ENCODE peak calls at places on chromosomes 1 and 21, in nine cellular contexts. V is transverse colon, D is breast epithelium, Y is body of pancreas, B is testis, L is IMR-90, W is ovary, E is tibial nerve, M is stomach. S is an unnamed sample.

GRCh38 chr1:239058190-239058589 is 328.2 kb upstream of the CHRM3 start:
- DNase-seq in V (no peak), E (no peak), M (no peak), L (no peak), W (no peak), D (no peak), B (no peak), Y (no peak), S (no peak)

GRCh38 chr1:227174136-227174535 is 144.2 kb downstream of the CDC42BPA start:
- DNase-seq in V (no peak), D (no peak), Y (no peak), M (no peak), B (no peak), E (no peak), L (peak; percentile 70), W (no peak), S (no peak)

GRCh38 chr1:32273389-32274208 is 18.3 kb upstream of the HDAC1 start:
- DNase-seq in B (no peak), D (no peak), L (peak; percentile 9), V (peak; percentile 51), Y (no peak), M (peak; percentile 46), E (no peak), W (no peak), S (no peak)

GRCh38 chr1:161099090-161099802 is 1.1 kb downstream of the KLHDC9 start:
- DNase-seq in L (no peak), B (no peak), W (no peak), Y (no peak), E (no peak), V (no peak), M (no peak), D (no peak), S (no peak)

GRCh38 chr21:24941316-24942185 is 665.7 kb downstream of the MRPL39 start:
- DNase-seq in E (no peak), W (peak; percentile 29), B (no peak), Y (no peak), M (peak; percentile 55), D (no peak), V (no peak), L (no peak), S (no peak)

GRCh38 chr1:1906185-1907097 is 8.6 kb upstream of the CALML6 start:
- DNase-seq in D (peak; percentile 72), W (peak; percentile 80), V (peak; percentile 89), L (peak; percentile 75), M (peak; percentile 89), Y (peak; percentile 82), B (peak; percentile 90), E (peak; percentile 69), S (peak; percentile 82)

GRCh38 chr1:156816561-156817328 is at the start of gene SH2D2A:
- DNase-seq in V (peak; percentile 72), M (peak; percentile 65), B (peak; percentile 42), L (peak; percentile 41), E (no peak), W (no peak), Y (no peak), D (peak; percentile 53), S (no peak)

GRCh38 chr1:245380790-245381535 is 226.2 kb downstream of the KIF26B start:
- DNase-seq in W (no peak), L (no peak), M (no peak), V (no peak), E (no peak), B (no peak), D (no peak), Y (no peak), S (no peak)

GRCh38 chr1:233859446-233859845 is 45.0 kb upstream of the SLC35F3 start:
- DNase-seq in B (no peak), Y (no peak), E (no peak), M (no peak), W (no peak), D (peak; percentile 24), V (no peak), L (no peak), S (no peak)

GRCh38 chr21:37758997-37759396 is 157.3 kb downstream of the KCNJ6 start:
- DNase-seq in V (peak; percentile 42), Y (peak; percentile 19), L (peak; percentile 62), W (no peak), B (no peak), D (no peak), E (no peak), M (peak; percentile 51), S (no peak)

GRCh38 chr1:54107131-54107530 is 45.7 kb downstream of the CDCP2 start:
- DNase-seq in D (no peak), M (no peak), Y (no peak), L (peak; percentile 38), B (no peak), W (no peak), V (no peak), E (no peak), S (no peak)

GRCh38 chr1:182786223-182787001 is 3.2 kb upstream of the NPL start:
- DNase-seq in M (peak; percentile 55), B (peak; percentile 63), L (peak; percentile 69), W (peak; percentile 57), E (no peak), Y (peak; percentile 54), V (peak; percentile 66), D (no peak), S (peak; percentile 36)

GRCh38 chr1:177883581-177883980 is 86.3 kb downstream of the SEC16B start:
- DNase-seq in Y (no peak), V (no peak), E (no peak), B (no peak), M (no peak), L (no peak), D (no peak), W (no peak), S (no peak)

GRCh38 chr1:198185759-198186158 is 29.0 kb downstream of the NEK7 start:
- DNase-seq in M (no peak), L (no peak), Y (no peak), B (no peak), W (no peak), V (no peak), D (no peak), E (no peak), S (no peak)
- TF ChIP-seq POLR2A in M (no peak), L (no peak), Y (no peak), B (no peak), W (no peak), V (no peak), D (no peak), E (no peak), S (no peak)

GRCh38 chr1:236394905-236395779 is 1.1 kb downstream of the EDARADD start:
- DNase-seq in W (peak; percentile 30), L (no peak), Y (peak; percentile 43), E (no peak), V (peak; percentile 8), B (peak; percentile 18), M (peak; percentile 63), D (peak; percentile 31), S (no peak)

GRCh38 chr1:236394016-236394481 is at the start of gene EDARADD:
- DNase-seq in B (no peak), V (no peak), W (no peak), Y (no peak), E (no peak), D (no peak), L (no peak), M (no peak), S (no peak)

GRCh38 chr1:236396665-236397043 is 2.6 kb downstream of the EDARADD start:
- DNase-seq in W (no peak), V (no peak), E (no peak), D (no peak), Y (no peak), M (no peak), L (no peak), B (no peak), S (no peak)

GRCh38 chr1:236397173-236397759 is 3.2 kb downstream of the EDARADD start:
- DNase-seq in L (no peak), Y (no peak), D (no peak), B (no peak), M (no peak), E (no peak), V (no peak), W (no peak), S (no peak)

DNA sequence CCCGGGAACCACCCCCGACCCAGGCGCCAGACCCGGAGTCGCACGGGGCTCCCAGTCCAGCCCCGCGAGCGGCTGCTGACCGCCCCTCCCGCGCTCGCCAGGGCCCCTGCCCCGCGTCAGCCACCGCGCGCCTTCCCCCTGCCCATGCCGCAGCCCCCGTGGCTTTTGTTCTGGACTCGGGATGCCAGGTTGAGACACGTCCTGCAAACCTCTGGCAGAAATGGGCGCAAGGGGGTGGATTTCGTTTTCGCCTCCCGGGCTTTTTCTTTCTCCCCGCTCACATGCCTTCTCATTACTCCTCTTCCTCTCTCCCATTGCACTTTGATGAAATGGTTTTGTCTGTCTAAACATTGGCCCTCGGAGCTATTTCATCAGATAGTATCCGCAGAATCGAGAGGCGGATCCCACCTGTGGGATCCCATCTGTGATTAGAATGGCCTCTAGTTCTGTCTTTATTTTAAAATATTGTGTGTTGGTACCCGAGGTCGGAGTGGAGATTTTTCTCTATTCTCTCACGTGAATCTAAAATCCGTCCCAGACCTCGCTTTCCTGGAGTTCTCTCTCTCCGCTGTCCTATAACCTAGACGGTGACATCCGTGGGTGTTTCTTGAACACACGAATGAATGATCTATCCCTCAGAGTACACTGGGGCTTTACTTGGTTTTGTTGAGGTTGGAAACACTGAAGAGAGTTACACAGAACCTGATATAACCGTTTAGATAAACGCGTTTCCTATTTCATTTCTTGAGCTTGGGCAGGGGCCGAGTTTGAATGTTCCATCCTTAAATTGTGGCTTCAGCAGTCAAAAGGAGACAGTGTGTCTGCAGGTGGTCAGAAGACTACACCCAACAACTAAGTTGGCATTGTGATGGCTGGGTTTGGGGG is 1.9 kb downstream of the EDARADD start:
- DNase-seq in V (no peak), M (no peak), Y (no peak), D (no peak), W (no peak), E (no peak), B (no peak), L (no peak), S (no peak)
- H3K27me3 ChIP-seq in V (peaks cover 48% of the 10 kb centered on the region), M (peaks cover 28% of the 10 kb centered on the region), Y (no peaks in the 10 kb centered on the region), D (peaks cover 7% of the 10 kb centered on the region), W (no peaks in the 10 kb centered on the region), E (no peaks in the 10 kb centered on the region), B (no peaks in the 10 kb centered on the region), L (peaks cover 18% of the 10 kb centered on the region), S (no peaks in the 10 kb centered on the region)

DNA sequence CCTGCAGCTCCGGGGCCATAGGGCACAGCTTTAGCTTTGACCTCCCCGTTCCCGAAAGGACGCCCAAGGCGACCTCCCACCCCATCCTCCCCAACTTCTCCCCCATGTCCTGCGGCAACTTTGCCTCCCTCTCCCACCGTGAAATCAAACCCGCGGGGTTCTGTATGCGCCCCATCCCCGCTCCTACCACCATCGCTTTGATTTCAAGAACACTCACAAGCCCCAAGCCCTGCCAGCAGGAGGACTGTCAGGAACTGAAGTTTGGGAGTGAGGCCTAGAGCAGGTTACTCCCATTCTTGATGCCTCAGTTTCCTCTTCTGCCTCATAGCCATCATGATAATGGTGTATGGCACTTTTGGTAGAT is 2.3 kb downstream of the PTPRU start:
- DNase-seq in L (no peak), B (no peak), D (no peak), Y (no peak), M (no peak), V (no peak), E (no peak), W (no peak), S (no peak)
- H3K4me3 ChIP-seq in L (no peak overlapping the region), B (no peak overlapping the region), D (peak overlapping the region; percentile 77), Y (no peak overlapping the region), M (peak overlapping the region; percentile 78), V (peak overlapping the region; percentile 49), E (peak overlapping the region; percentile 46), W (peak overlapping the region; percentile 58), S (peak overlapping the region; percentile 54)

DNA sequence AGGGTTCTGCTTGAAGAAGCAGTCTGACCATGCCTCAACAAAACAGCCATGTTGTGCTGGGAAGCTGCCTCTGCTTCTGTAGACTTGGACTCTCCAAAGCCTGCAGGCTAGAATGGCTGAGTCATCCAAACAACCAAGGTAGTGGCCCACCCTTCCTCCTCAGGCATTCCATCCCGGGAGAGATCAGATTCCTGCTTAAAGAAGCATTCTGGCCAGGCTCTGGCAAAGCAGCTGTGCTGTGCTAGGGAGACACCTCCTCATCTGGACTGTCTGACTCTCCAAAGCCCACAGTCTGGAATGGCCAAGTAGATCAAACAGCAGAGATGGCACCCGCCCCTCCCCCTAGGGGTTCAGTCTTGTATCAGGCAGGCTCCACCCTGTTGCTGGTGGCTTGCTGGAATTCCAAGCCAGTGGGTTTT is 38.3 kb upstream of the F3 start:
- DNase-seq in V (no peak), B (no peak), Y (no peak), D (no peak), W (no peak), E (no peak), L (peak; percentile 98), M (no peak), S (no peak)
- TF ChIP-seq POLR2A in V (no peak), B (no peak), Y (no peak), D (no peak), W (no peak), E (no peak), L (no peak), M (no peak), S (no peak)

S was measured in uterus.